ENCODE peak calls at places on chromosomes 6 and 20, in eight cellular contexts. B is dorsolateral prefrontal cortex, N is vagina, I is mammary epithelial cell, O is choroid plexus epithelial cell, L is stomach, V is lower lobe of right lung, K is BE2C. U is an unnamed sample.

GRCh38 chr20:36310215-36310981 is 4.3 kb downstream of the DLGAP4 start:
- DNase-seq in B (no peak), N (peak; percentile 46), I (no peak), O (no peak), L (no peak), V (no peak), K (no peak), U (no peak)

GRCh38 chr6:158018851-158019361 is 37.2 kb downstream of the SYNJ2 start:
- DNase-seq in B (no peak), N (no peak), I (no peak), O (peak; percentile 47), L (no peak), V (peak; percentile 31), K (no peak), U (no peak)

GRCh38 chr6:1611572-1612385 is 2.1 kb downstream of the FOXC1 start:
- DNase-seq in B (no peak), N (no peak), I (peak; percentile 47), O (peak; percentile 58), L (no peak), V (no peak), K (peak; percentile 37), U (no peak)

GRCh38 chr6:20432692-20433091 is 31.0 kb downstream of the E2F3 start:
- DNase-seq in B (no peak), N (no peak), I (no peak), O (no peak), L (no peak), V (no peak), K (no peak), U (no peak)

GRCh38 chr6:26088344-26088743 is 1.1 kb downstream of the HFE start:
- DNase-seq in B (no peak), N (no peak), I (no peak), O (peak; percentile 37), L (no peak), V (no peak), K (no peak), U (no peak)

GRCh38 chr6:132218063-132218696 is 183.1 kb downstream of the MOXD1 start:
- DNase-seq in B (no peak), N (no peak), I (no peak), O (peak; percentile 79), L (no peak), V (no peak), K (no peak), U (no peak)

GRCh38 chr20:24961384-24962181 is 12.5 kb downstream of the CST7 start:
- DNase-seq in B (no peak), N (peak; percentile 64), I (no peak), O (no peak), L (no peak), V (peak; percentile 14), K (no peak), U (no peak)

GRCh38 chr6:10478187-10479040 is 42.7 kb upstream of the GCNT2 start:
- DNase-seq in B (no peak), N (no peak), I (peak; percentile 30), O (peak; percentile 60), L (no peak), V (no peak), K (no peak), U (no peak)

GRCh38 chr20:32528905-32529670 is 56.0 kb downstream of the NOL4L start:
- DNase-seq in B (no peak), N (no peak), I (no peak), O (no peak), L (no peak), V (peak; percentile 29), K (no peak), U (no peak)

GRCh38 chr6:34598725-34599124 is 42.6 kb upstream of the SPDEF start:
- DNase-seq in B (no peak), N (no peak), I (no peak), O (peak; percentile 22), L (no peak), V (no peak), K (no peak), U (no peak)

GRCh38 chr6:31736026-31736767 is at the start of gene CLIC1:
- DNase-seq in B (no peak), N (no peak), I (peak; percentile 83), O (peak; percentile 82), L (peak; percentile 87), V (peak; percentile 89), K (peak; percentile 82), U (peak; percentile 60)

GRCh38 chr6:104413767-104414166 is 446.0 kb downstream of the HACE1 start:
- DNase-seq in B (no peak), N (no peak), I (no peak), O (no peak), L (no peak), V (no peak), K (no peak), U (no peak)

GRCh38 chr6:26358511-26358981 is 6.5 kb upstream of the BTN3A2 start:
- DNase-seq in B (no peak), N (no peak), I (no peak), O (no peak), L (no peak), V (no peak), K (no peak), U (peak; percentile 82)

GRCh38 chr6:84016029-84016428 is 17.5 kb upstream of the MRAP2 start:
- DNase-seq in B (no peak), N (no peak), I (no peak), O (no peak), L (no peak), V (no peak), K (no peak), U (no peak)

GRCh38 chr6:113564401-113565161 is 292.6 kb upstream of the MARCKS start:
- DNase-seq in B (peak; percentile 55), N (no peak), I (no peak), O (peak; percentile 97), L (peak; percentile 28), V (peak; percentile 62), K (peak; percentile 90), U (peak; percentile 49)

GRCh38 chr6:32836873-32837272 is 1.7 kb downstream of the TAP2 start:
- DNase-seq in B (no peak), N (no peak), I (no peak), O (no peak), L (no peak), V (no peak), K (no peak), U (no peak)
- H3K4me3 ChIP-seq in B (no peak overlapping the region), N (no peak overlapping the region), I (no peak overlapping the region), O (no peak overlapping the region), L (no peak overlapping the region), V (no peak overlapping the region), K (no peak overlapping the region), U (peak overlapping the region; percentile 72)

DNA sequence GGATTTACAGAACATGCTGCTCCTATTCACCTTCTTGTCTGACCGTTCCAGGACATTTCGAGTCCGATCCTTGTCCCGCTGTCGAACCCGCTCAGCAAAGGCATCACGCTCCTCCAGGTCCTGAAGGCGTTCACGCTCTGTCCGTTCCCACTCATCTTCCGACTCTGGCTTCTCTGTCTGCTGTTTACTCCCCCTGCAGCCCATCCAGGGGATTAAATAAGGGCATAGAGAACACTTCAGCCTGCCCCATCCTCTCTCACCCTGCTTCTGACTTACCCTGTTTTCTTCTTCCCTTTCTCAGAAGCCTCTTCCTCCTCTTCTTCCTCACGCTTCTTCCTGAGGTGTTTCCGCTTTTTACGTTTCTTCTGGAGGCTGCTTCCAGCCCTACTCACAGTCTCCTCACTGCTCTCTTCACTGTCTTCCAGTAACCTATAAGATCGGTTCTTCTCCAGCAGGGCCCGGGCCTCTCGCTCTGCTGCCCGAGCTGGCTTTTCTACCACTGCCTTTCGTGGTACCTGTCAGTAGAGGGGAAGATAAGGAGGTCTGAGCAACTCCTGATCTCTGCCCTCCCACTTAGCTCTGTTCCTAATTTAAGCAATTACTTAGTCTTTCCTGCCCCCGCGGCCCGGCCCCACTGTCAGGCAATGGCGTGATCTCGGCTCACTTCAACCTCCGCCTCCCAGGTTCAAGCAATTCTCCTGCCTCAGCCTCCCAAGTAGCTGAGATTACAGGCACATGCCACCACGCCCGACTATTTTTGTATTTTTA is 1.9 kb downstream of the DHX16 start:
- DNase-seq in B (no peak), N (no peak), I (no peak), O (no peak), L (no peak), V (no peak), K (peak; percentile 40), U (no peak)
- TF ChIP-seq CTCF in B (no peak), N (no peak), I (no peak), O (peak; percentile 56), L (no peak), V (no peak), K (peak; percentile 43), U (peak; percentile 29)

GRCh38 chr6:160134779-160135547 is 13.3 kb downstream of the SLC22A1 start:
- DNase-seq in B (no peak), N (peak; percentile 72), I (no peak), O (no peak), L (no peak), V (no peak), K (no peak), U (no peak)

GRCh38 chr6:160132776-160133338 is 11.2 kb downstream of the SLC22A1 start:
- DNase-seq in B (no peak), N (peak; percentile 40), I (peak; percentile 14), O (peak; percentile 51), L (peak; percentile 20), V (no peak), K (no peak), U (no peak)

GRCh38 chr6:160131636-160132296 is 10.2 kb downstream of the SLC22A1 start:
- DNase-seq in B (no peak), N (peak; percentile 81), I (no peak), O (no peak), L (no peak), V (no peak), K (no peak), U (no peak)

GRCh38 chr6:160132297-160132637 is 10.7 kb downstream of the SLC22A1 start:
- DNase-seq in B (no peak), N (no peak), I (no peak), O (no peak), L (peak; percentile 4), V (no peak), K (no peak), U (no peak)

GRCh38 chr6:160133441-160134336 is 12.1 kb downstream of the SLC22A1 start:
- DNase-seq in B (no peak), N (peak; percentile 72), I (no peak), O (no peak), L (no peak), V (no peak), K (no peak), U (no peak)
- H3K4me3 ChIP-seq in B (no peak overlapping the region), N (no peak overlapping the region), I (no peak overlapping the region), O (no peak overlapping the region), L (no peak overlapping the region), V (no peak overlapping the region), K (no peak overlapping the region), U (no peak overlapping the region)

GRCh38 chr6:143288923-143289322 is 161.6 kb downstream of the ADAT2 start:
- DNase-seq in B (no peak), N (no peak), I (no peak), O (no peak), L (no peak), V (no peak), K (no peak), U (no peak)
- TF ChIP-seq CTCF in B (no peak), N (no peak), I (no peak), O (no peak), L (no peak), V (no peak), K (no peak), U (no peak)

U was measured in GM12864.